ENCODE peak calls at places on chromosome 1, in five cellular contexts. M, L, Q, R and B are unnamed samples.

GRCh38 chr1:89125571-89126233 is at the start of gene GBP2:
- DNase-seq in M (no peak), L (peak; percentile 42), Q (peak; percentile 74), R (peak; percentile 16), B (peak; percentile 84)

GRCh38 chr1:93177991-93178390 is 2.2 kb downstream of the TMED5 start:
- DNase-seq in M (no peak), L (no peak), Q (peak; percentile 30), R (no peak), B (peak; percentile 42)

GRCh38 chr1:176364231-176364905 is 98.6 kb upstream of the PAPPA2 start:
- DNase-seq in M (no peak), L (no peak), Q (no peak), R (no peak), B (no peak)

GRCh38 chr1:217891966-217892365 is 260.8 kb downstream of the SPATA17 start:
- DNase-seq in M (no peak), L (no peak), Q (peak; percentile 32), R (no peak), B (no peak)

GRCh38 chr1:108000620-108001105 is 35.7 kb upstream of the VAV3 start:
- DNase-seq in M (no peak), L (no peak), Q (peak; percentile 89), R (no peak), B (peak; percentile 91)

GRCh38 chr1:26913754-26914619 is at the start of gene NR0B2:
- DNase-seq in M (no peak), L (no peak), Q (no peak), R (no peak), B (no peak)

GRCh38 chr1:153272186-153272585 is 12.7 kb downstream of the LORICRIN start:
- DNase-seq in M (no peak), L (no peak), Q (no peak), R (no peak), B (no peak)

GRCh38 chr1:242086093-242086492 is 87.2 kb upstream of the MAP1LC3C start:
- DNase-seq in M (no peak), L (no peak), Q (no peak), R (no peak), B (no peak)

GRCh38 chr1:199279107-199279506 is 640.3 kb downstream of the PTPRC start:
- DNase-seq in M (no peak), L (no peak), Q (no peak), R (no peak), B (peak; percentile 39)

GRCh38 chr1:43171312-43171875 is 696 bp downstream of the EBNA1BP2 start:
- DNase-seq in M (no peak), L (no peak), Q (no peak), R (no peak), B (no peak)